ENCODE peak calls at places on chromosome 12, in four cellular contexts. J is vagina, L is transverse colon, E is stomach. Z is an unnamed sample.

GRCh38 chr12:97556201-97556824 is 93.7 kb downstream of the RMST start:
- DNase-seq in E (peak; percentile 33), J (no peak), L (no peak), Z (no peak)

GRCh38 chr12:89069431-89069830 is 282.9 kb downstream of the DUSP6 start:
- DNase-seq in E (no peak), J (no peak), L (no peak), Z (no peak)

GRCh38 chr12:102095677-102096263 is 24.1 kb downstream of the NUP37 start:
- DNase-seq in J (no peak), E (no peak), L (no peak), Z (no peak)

GRCh38 chr12:95003213-95003920 is at the start of gene NDUFA12:
- DNase-seq in J (peak; percentile 92), L (peak; percentile 95), E (peak; percentile 96), Z (peak; percentile 96)

GRCh38 chr12:119302334-119303132 is 32.0 kb upstream of the CCDC60 start:
- DNase-seq in E (no peak), J (no peak), L (no peak), Z (peak; percentile 59)

GRCh38 chr12:26937443-26937862 is 328 bp downstream of the INTS13 start:
- DNase-seq in E (no peak), J (no peak), L (no peak), Z (no peak)

GRCh38 chr12:42446761-42447160 is 120.8 kb downstream of the PPHLN1 start:
- DNase-seq in J (no peak), L (no peak), E (no peak), Z (no peak)

GRCh38 chr12:123089631-123090353 is 61.1 kb downstream of the PITPNM2 start:
- DNase-seq in J (no peak), E (no peak), L (no peak), Z (no peak)

GRCh38 chr12:104628338-104629135 is 171.8 kb downstream of the CHST11 start:
- DNase-seq in J (no peak), E (no peak), L (no peak), Z (peak; percentile 55)

GRCh38 chr12:5230151-5230550 is 186.5 kb downstream of the KCNA5 start:
- DNase-seq in E (no peak), L (no peak), J (no peak), Z (no peak)

GRCh38 chr12:5554711-5555110 is 122.8 kb downstream of the NTF3 start:
- DNase-seq in E (no peak), J (peak; percentile 42), L (no peak), Z (no peak)

GRCh38 chr12:130589391-130590317 is 126.4 kb downstream of the RIMBP2 start:
- DNase-seq in E (no peak), J (no peak), L (no peak), Z (no peak)

GRCh38 chr12:58046281-58046680 is 104.9 kb downstream of the ATP23 start:
- DNase-seq in L (no peak), E (no peak), J (no peak), Z (no peak)

GRCh38 chr12:14612250-14612649 is 44.6 kb upstream of the PLBD1 start:
- DNase-seq in J (no peak), E (no peak), L (no peak), Z (no peak)

GRCh38 chr12:20017772-20018171 is 350.6 kb upstream of the PDE3A start:
- DNase-seq in L (no peak), J (no peak), E (no peak), Z (no peak)

GRCh38 chr12:102484017-102484731 is 3.8 kb upstream of the IGF1 start:
- DNase-seq in E (peak; percentile 52), L (peak; percentile 54), J (no peak), Z (peak; percentile 76)

GRCh38 chr12:57893460-57894353 is 47.2 kb upstream of the CTDSP2 start:
- DNase-seq in E (peak; percentile 89), J (peak; percentile 100), L (peak; percentile 90), Z (peak; percentile 96)

GRCh38 chr12:108609535-108610335 is 11.9 kb upstream of the TMEM119 start:
- DNase-seq in L (peak; percentile 67), J (no peak), E (peak; percentile 50), Z (peak; percentile 93)

DNA sequence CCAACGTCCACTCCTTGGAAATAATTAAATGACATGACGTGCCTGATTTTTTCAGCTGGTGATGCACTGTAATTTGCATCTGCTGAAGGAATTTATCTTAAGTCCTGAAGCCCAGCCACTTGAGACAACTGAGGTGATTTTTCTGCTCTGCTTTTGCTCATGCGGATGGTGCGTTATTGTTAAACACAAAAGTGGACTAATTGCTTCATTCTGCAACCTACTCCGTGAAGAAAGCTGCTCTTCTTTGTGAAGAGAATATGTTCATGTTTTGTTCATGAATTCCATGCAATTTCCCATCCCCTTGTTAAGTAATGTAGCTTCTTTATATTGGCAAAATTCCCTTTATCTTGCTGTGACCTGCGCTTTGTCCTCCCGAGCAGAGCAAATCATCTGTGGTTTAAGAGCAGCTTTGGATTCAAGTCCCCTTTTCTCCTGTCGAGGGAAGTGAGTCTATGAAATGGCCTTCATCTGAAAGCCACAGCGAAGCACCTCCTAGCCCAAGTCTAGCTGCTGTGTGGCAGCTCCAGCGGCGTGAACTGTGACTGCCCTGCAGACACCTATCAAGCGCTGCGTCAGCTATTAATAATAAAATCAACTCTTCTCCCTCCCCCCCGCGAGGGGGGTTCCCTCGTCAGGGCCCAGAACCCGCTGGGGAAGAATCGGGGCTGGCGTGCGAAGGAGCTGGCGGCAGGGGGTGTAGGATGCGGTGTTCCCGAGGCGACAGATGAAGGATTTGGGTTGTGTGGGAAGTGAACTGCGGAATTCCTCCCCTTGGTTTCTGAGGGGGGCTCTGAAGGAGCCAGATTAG is 867 bp upstream of the ATP2A2 start:
- DNase-seq in E (peak; percentile 43), J (peak; percentile 90), L (peak; percentile 57), Z (peak; percentile 71)
- TF ChIP-seq POLR2AphosphoS5 in E (no peak), J (no peak), L (no peak), Z (no peak)

DNA sequence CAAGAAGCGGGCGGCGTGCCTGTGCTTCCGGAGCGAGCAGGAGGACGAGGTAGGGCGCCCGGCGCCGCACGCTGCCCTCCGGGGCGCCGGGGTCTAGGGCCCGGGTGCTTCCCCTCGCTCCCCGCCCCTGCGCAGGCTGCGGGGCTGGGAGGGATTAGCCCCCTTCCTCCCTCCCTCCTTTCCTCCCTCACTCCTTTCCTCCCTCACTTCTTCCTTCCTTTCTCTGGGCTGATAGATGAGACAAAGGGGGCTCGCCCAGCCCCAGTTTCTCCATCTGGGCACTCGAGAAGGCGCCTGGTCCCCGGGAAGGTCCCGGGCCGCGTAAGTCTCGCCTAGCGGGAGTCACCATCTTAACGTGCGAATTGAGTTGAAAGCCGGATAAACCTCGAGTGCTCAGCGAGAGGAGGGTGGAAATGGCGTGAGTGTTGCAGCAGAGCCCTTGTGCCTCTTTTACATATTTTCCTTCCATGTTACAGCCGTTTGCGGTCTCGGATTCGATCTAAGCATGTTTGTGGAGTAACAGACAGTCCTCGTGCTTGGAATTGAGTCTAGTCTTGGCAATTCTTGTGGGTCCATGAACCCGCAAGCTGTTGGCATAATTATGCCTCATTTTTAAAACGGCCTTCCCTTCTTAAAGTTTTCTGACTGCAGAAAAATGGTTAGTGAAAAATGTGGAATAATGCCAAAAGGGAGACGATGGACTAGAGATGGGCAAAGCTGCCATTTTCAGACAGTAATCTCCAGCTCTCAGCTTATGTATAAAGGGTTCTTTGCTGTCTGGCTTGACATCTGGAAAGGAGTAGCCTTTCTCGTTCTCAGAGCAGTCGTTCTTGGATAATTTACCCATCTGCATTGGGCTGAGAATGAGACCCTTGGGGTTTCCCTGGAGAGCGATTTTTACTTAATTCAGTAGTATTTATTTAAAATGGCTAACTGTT is 917 bp downstream of the NUDT4 start:
- DNase-seq in J (no peak), E (peak; percentile 37), L (peak; percentile 46), Z (peak; percentile 68)
- TF ChIP-seq POLR2A in J (no peak), E (no peak), L (peak; percentile 31), Z (no peak)

GRCh38 chr12:53427905-53428594 is 4.4 kb downstream of the AMHR2 start:
- DNase-seq in J (no peak), E (no peak), L (no peak), Z (no peak)
- TF ChIP-seq POLR2AphosphoS5 in J (no peak), E (no peak), L (no peak), Z (no peak)

GRCh38 chr12:121590476-121591143 is 9.8 kb upstream of the KDM2B start:
- DNase-seq in L (no peak), J (no peak), E (no peak), Z (no peak)
- TF ChIP-seq POLR2A in L (peak; percentile 36), J (no peak), E (no peak), Z (no peak)

GRCh38 chr12:93763746-93764147 is 86.6 kb downstream of the CRADD start:
- DNase-seq in J (no peak), E (no peak), L (no peak), Z (no peak)

GRCh38 chr12:93767524-93767863 is 90.3 kb downstream of the CRADD start:
- DNase-seq in L (no peak), E (no peak), J (no peak), Z (no peak)

GRCh38 chr12:93762912-93763311 is 85.7 kb downstream of the CRADD start:
- DNase-seq in L (no peak), J (no peak), E (no peak), Z (no peak)

GRCh38 chr12:93766371-93766770 is 89.2 kb downstream of the CRADD start:
- DNase-seq in L (no peak), E (no peak), J (no peak), Z (no peak)

GRCh38 chr12:93766802-93767523 is 89.8 kb downstream of the CRADD start:
- DNase-seq in E (no peak), L (peak; percentile 29), J (no peak), Z (no peak)
- TF ChIP-seq POLR2AphosphoS5 in E (no peak), L (no peak), J (no peak), Z (no peak)

DNA sequence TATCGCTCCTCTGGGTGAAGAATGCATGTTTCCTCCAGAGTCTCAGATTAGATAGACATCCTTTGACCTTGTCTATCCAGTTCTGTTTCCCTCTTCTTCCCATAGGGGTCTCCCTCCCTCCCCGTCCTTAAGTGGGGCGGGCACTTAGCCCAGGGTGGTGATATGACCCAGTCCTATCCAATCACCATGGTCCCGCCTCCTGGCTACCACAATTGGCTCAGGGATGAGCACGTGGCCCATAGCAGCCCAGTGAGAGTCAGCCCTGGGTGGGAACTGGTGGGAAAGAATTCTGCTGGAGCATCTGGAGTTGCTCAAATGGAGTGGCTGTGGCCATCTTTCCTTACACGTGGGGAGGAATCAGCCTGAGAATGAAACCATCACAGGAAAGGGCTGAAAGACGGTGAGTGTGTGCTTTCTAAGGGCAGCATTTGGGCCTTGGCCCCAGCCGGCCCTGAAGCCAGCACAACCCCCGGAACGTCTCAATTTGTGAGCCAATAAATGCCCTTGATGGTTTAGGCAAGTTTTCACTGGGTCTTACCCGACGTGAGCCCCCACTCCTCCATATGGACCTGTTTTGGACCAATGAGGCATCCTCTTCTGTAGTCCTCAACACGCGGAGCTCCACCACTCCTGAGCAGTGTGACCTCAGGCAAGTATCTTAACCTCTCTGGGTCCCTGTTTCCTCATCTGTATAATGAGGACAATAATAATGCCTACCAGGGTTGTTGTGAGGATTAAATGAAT is 14.3 kb upstream of the MLXIP start:
- DNase-seq in L (peak; percentile 88), E (peak; percentile 64), J (peak; percentile 95), Z (peak; percentile 89)
- TF ChIP-seq POLR2A in L (no peak), E (no peak), J (no peak), Z (no peak)

Z was measured in suprapubic skin.